ENCODE peak calls at places on chromosomes 6 and 20, in eight cellular contexts. I is kidney epithelial cell, N is neuronal stem cell, L is psoas muscle, U is foreskin fibroblast, G is endodermal cell, B is neural progenitor cell, X is small intestine. K is an unnamed sample.
A peak's percentile ranks its signal among the peaks of the same experiment; 100 is the strongest.

GRCh38 chr6:14004258-14004657 is 79.5 kb downstream of the RNF182 start:
- DNase-seq in I (no peak), N (no peak), L (no peak), U (no peak), G (no peak), B (no peak), X (no peak), K (no peak)

GRCh38 chr20:44438782-44439181 is 36.9 kb upstream of the TTPAL start:
- DNase-seq in I (no peak), N (no peak), L (no peak), U (no peak), G (no peak), B (no peak), X (no peak), K (no peak)

GRCh38 chr6:79694623-79695311 is 63.6 kb downstream of the SH3BGRL2 start:
- DNase-seq in I (no peak), N (no peak), L (no peak), U (no peak), G (peak; percentile 67), B (peak; percentile 29), X (no peak), K (no peak)

GRCh38 chr6:121520337-121521163 is 85.1 kb downstream of the GJA1 start:
- DNase-seq in I (peak; percentile 96), N (no peak), L (no peak), U (peak; percentile 84), G (no peak), B (no peak), X (no peak), K (no peak)

GRCh38 chr6:125155344-125155743 is 1.8 kb downstream of the TPD52L1 start:
- DNase-seq in I (no peak), N (no peak), L (no peak), U (no peak), G (no peak), B (no peak), X (no peak), K (no peak)

GRCh38 chr6:3139090-3139903 is 18.0 kb downstream of the TUBB2A start:
- DNase-seq in I (peak; percentile 62), N (no peak), L (peak; percentile 81), U (peak; percentile 91), G (no peak), B (no peak), X (peak; percentile 95), K (peak; percentile 48)

GRCh38 chr6:52495859-52496396 is 75.8 kb downstream of the EFHC1 start:
- DNase-seq in I (no peak), N (no peak), L (no peak), U (no peak), G (no peak), B (no peak), X (no peak), K (no peak)

GRCh38 chr20:62893700-62894099 is 32.1 kb upstream of the TCFL5 start:
- DNase-seq in I (no peak), N (no peak), L (no peak), U (no peak), G (peak; percentile 71), B (peak; percentile 34), X (no peak), K (no peak)

GRCh38 chr20:17889226-17889625 is 79.4 kb downstream of the SNX5 start:
- DNase-seq in I (no peak), N (no peak), L (no peak), U (peak; percentile 65), G (no peak), B (no peak), X (no peak), K (no peak)

GRCh38 chr6:13304580-13305255 is 23.6 kb downstream of the TBC1D7 start:
- DNase-seq in I (no peak), N (no peak), L (no peak), U (peak; percentile 22), G (peak; percentile 40), B (no peak), X (no peak), K (peak; percentile 38)

GRCh38 chr20:53534037-53534436 is 59.6 kb downstream of the ZNF217 start:
- DNase-seq in I (no peak), N (no peak), L (no peak), U (no peak), G (no peak), B (no peak), X (no peak), K (no peak)

GRCh38 chr6:81894788-81895221 is 142.3 kb upstream of the TENT5A start:
- DNase-seq in I (no peak), N (peak; percentile 31), L (peak; percentile 51), U (peak; percentile 26), G (peak; percentile 47), B (peak; percentile 40), X (no peak), K (peak; percentile 22)

GRCh38 chr6:72931325-72931903 is 293.9 kb downstream of the KHDC1L start:
- DNase-seq in I (no peak), N (no peak), L (no peak), U (no peak), G (no peak), B (no peak), X (no peak), K (no peak)

GRCh38 chr6:36978687-36979086 is 7.3 kb downstream of the MTCH1 start:
- DNase-seq in I (no peak), N (no peak), L (no peak), U (no peak), G (no peak), B (no peak), X (no peak), K (no peak)

GRCh38 chr20:35664544-35665206 is at the start of the genes CPNE1 and RBM12:
- DNase-seq in I (peak; percentile 59), N (peak; percentile 91), L (peak; percentile 96), U (peak; percentile 97), G (peak; percentile 97), B (peak; percentile 97), X (peak; percentile 91), K (peak; percentile 94)

GRCh38 chr20:35673884-35674283 is 9.2 kb upstream of the CPNE1 start:
- DNase-seq in I (no peak), N (no peak), L (no peak), U (no peak), G (no peak), B (no peak), X (no peak), K (no peak)

GRCh38 chr20:35669681-35670080 is 5.0 kb upstream of the CPNE1 start:
- DNase-seq in I (no peak), N (no peak), L (no peak), U (no peak), G (no peak), B (no peak), X (no peak), K (no peak)

GRCh38 chr20:35665949-35666288 is 1.2 kb upstream of the CPNE1 start:
- DNase-seq in I (no peak), N (no peak), L (no peak), U (no peak), G (no peak), B (no peak), X (no peak), K (no peak)

GRCh38 chr20:35669221-35669620 is 4.5 kb upstream of the CPNE1 start:
- DNase-seq in I (no peak), N (no peak), L (no peak), U (no peak), G (no peak), B (no peak), X (no peak), K (no peak)
- H3K4me3 ChIP-seq in I (no peak overlapping the region), N (no peak overlapping the region), L (no peak overlapping the region), U (no peak overlapping the region), G (no peak overlapping the region), B (no peak overlapping the region), X (no peak overlapping the region), K (no peak overlapping the region)

DNA sequence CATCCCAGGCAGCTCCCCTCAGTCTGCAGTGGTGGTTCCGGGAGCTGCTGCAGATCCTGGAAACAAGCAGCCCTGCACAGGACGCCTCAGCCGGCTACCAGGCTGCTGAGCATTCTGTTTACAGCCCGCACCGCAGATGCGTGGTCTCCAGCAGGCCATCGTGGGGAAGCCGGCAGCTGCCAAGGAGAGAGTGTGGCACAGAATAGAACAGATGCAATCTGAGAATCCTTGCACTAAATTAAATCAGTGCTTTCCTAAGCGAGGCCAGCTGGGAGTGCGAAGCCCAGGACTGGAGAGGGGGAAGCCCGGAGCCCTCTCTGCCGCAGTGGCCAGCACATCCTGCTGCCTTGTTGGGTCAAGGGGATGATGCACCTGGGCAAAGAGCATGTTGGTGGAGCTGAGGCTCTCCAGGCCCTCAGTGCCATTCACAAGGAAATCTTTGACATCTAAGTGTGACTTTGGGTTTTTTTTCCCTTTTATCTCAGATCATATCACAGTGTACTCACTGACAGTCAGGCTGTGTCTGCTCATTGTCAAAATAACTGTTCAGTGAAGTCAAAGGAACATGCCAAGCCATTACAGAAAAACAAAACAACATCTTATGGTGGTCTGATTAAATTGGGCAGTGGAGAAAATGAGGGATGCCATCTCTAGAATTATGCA is 118.1 kb downstream of the SYNDIG1 start:
- DNase-seq in I (no peak), N (no peak), L (no peak), U (peak; percentile 13), G (peak; percentile 63), B (no peak), X (no peak), K (no peak)
- H3K4me3 ChIP-seq in I (no peak overlapping the region), N (no peak overlapping the region), L (no peak overlapping the region), U (no peak overlapping the region), G (no peak overlapping the region), B (no peak overlapping the region), X (no peak overlapping the region), K (no peak overlapping the region)

DNA sequence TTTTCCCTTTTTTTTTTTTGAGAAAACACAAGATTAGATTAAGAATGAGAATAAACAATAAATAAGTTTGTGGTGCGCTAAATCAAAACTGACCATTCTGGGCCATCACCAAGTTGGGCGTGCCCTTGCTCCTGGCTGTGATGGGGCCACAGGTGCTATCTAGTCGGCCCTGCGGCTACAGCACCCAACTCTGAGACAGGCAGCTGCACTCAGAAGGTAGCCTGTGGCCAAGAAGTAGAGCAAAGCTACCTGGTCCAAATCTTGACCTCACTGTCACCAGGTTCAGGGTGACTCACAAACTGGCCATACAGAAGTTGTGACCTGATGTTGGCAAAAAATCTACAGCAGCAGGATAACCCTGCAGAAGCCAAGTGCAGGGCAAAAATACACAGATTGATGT is 3.4 kb downstream of the TXNDC5 start:
- DNase-seq in I (no peak), N (no peak), L (no peak), U (no peak), G (no peak), B (no peak), X (no peak), K (no peak)
- H3K4me3 ChIP-seq in I (no peak overlapping the region), N (no peak overlapping the region), L (no peak overlapping the region), U (no peak overlapping the region), G (no peak overlapping the region), B (no peak overlapping the region), X (no peak overlapping the region), K (no peak overlapping the region)

GRCh38 chr6:33288942-33289783 is at the start of the genes PFDN6 and WDR46:
- DNase-seq in I (no peak), N (peak; percentile 78), L (peak; percentile 85), U (peak; percentile 92), G (peak; percentile 91), B (peak; percentile 90), X (peak; percentile 95), K (peak; percentile 89)

GRCh38 chr6:33288141-33288941 is 698 bp downstream of the WDR46 start:
- DNase-seq in I (no peak), N (no peak), L (no peak), U (no peak), G (no peak), B (no peak), X (no peak), K (no peak)

GRCh38 chr6:33289784-33290315 is 449 bp downstream of the PFDN6 start:
- DNase-seq in I (no peak), N (no peak), L (no peak), U (no peak), G (no peak), B (no peak), X (no peak), K (no peak)

GRCh38 chr6:33292996-33293682 is 3.7 kb downstream of the PFDN6 start:
- DNase-seq in I (no peak), N (no peak), L (no peak), U (no peak), G (no peak), B (no peak), X (no peak), K (no peak)

GRCh38 chr6:33290459-33290858 is 1.1 kb downstream of the PFDN6 start:
- DNase-seq in I (no peak), N (no peak), L (no peak), U (no peak), G (no peak), B (no peak), X (no peak), K (no peak)
- H3K4me3 ChIP-seq in I (peak overlapping the region; percentile 83), N (no peak overlapping the region), L (peak overlapping the region; percentile 85), U (peak overlapping the region; percentile 75), G (peak overlapping the region; percentile 97), B (peak overlapping the region; percentile 85), X (no peak overlapping the region), K (peak overlapping the region; percentile 74)

K was measured in cardiac muscle cell.